ENCODE peak calls at places on chromosomes 1 and 21, in four cellular contexts. D is K562, L is GM12878, M is HepG2. U is an unnamed sample.
A peak's percentile ranks its signal among the peaks of the same experiment; 100 is the strongest.

GRCh38 chr1:161905269-161905884 is 118.3 kb downstream of the OLFML2B start:
- DNase-seq in D (peak; percentile 40), L (no peak), M (peak; percentile 22), U (peak; percentile 40)

GRCh38 chr1:18884419-18884717 is 18.0 kb downstream of the ALDH4A1 start:
- DNase-seq in D (no peak), L (no peak), M (no peak), U (no peak)

GRCh38 chr1:172883844-172884243 is 166.9 kb downstream of the TNFSF18 start:
- DNase-seq in D (no peak), L (no peak), M (no peak), U (no peak)

GRCh38 chr1:226722240-226722900 is 16.7 kb downstream of the ITPKB start:
- DNase-seq in D (no peak), L (no peak), M (no peak), U (no peak)

GRCh38 chr1:38178236-38178635 is 131.6 kb upstream of the POU3F1 start:
- DNase-seq in D (no peak), L (no peak), M (no peak), U (no peak)

GRCh38 chr1:192010406-192010805 is 147.9 kb upstream of the RGS18 start:
- DNase-seq in D (no peak), L (no peak), M (no peak), U (no peak)

GRCh38 chr1:18100493-18101063 is 7.0 kb upstream of the IGSF21 start:
- DNase-seq in D (peak; percentile 71), L (peak; percentile 5), M (peak; percentile 38), U (peak; percentile 74)

GRCh38 chr1:247895976-247896375 is 589 bp downstream of the OR2W3 start:
- DNase-seq in D (no peak), L (no peak), M (no peak), U (no peak)

GRCh38 chr1:112538883-112539282 is 30.1 kb downstream of the WNT2B start:
- DNase-seq in D (no peak), L (no peak), M (no peak), U (no peak)

GRCh38 chr1:206469933-206470691 is at the start of gene IKBKE:
- DNase-seq in D (peak; percentile 74), L (no peak), M (peak; percentile 64), U (peak; percentile 57)

GRCh38 chr1:245436407-245436806 is 281.6 kb downstream of the KIF26B start:
- DNase-seq in D (no peak), L (no peak), M (no peak), U (no peak)

GRCh38 chr1:59976194-59977074 is 49.9 kb upstream of the CYP2J2 start:
- DNase-seq in D (peak; percentile 57), L (no peak), M (peak; percentile 16), U (peak; percentile 87)

GRCh38 chr1:182589520-182589919 is 464 bp upstream of the RNASEL start:
- DNase-seq in D (no peak), L (no peak), M (no peak), U (no peak)

GRCh38 chr1:202133016-202133415 is 10.3 kb downstream of the GPR37L1 start:
- DNase-seq in D (no peak), L (no peak), M (no peak), U (no peak)

GRCh38 chr1:19661721-19662228 is 2.9 kb upstream of the HTR6 start:
- DNase-seq in D (peak; percentile 65), L (no peak), M (no peak), U (no peak)

GRCh38 chr1:53577141-53578100 is 118.2 kb downstream of the DMRTB1 start:
- DNase-seq in D (peak; percentile 9), L (no peak), M (no peak), U (no peak)

GRCh38 chr1:53574621-53575020 is 115.4 kb downstream of the DMRTB1 start:
- DNase-seq in D (no peak), L (no peak), M (no peak), U (no peak)

GRCh38 chr1:53575141-53575947 is 116.1 kb downstream of the DMRTB1 start:
- DNase-seq in D (no peak), L (no peak), M (no peak), U (no peak)

GRCh38 chr1:53575948-53576305 is 116.7 kb downstream of the DMRTB1 start:
- DNase-seq in D (no peak), L (no peak), M (no peak), U (no peak)

GRCh38 chr1:53576381-53576801 is 117.2 kb downstream of the DMRTB1 start:
- DNase-seq in D (no peak), L (no peak), M (no peak), U (no peak)
- TF ChIP-seq TARDBP in D (no peak), L (no peak), M (no peak), U (no peak)

GRCh38 chr1:41673806-41674205 is 189.3 kb upstream of the EDN2 start:
- DNase-seq in D (no peak), L (no peak), M (no peak), U (no peak)

GRCh38 chr1:41673355-41673754 is 188.9 kb upstream of the EDN2 start:
- DNase-seq in D (no peak), L (peak; percentile 61), M (no peak), U (no peak)

GRCh38 chr1:41672173-41672572 is 187.7 kb upstream of the EDN2 start:
- DNase-seq in D (peak; percentile 9), L (no peak), M (no peak), U (no peak)

GRCh38 chr1:41672641-41673313 is 188.3 kb upstream of the EDN2 start:
- DNase-seq in D (no peak), L (no peak), M (no peak), U (no peak)

DNA sequence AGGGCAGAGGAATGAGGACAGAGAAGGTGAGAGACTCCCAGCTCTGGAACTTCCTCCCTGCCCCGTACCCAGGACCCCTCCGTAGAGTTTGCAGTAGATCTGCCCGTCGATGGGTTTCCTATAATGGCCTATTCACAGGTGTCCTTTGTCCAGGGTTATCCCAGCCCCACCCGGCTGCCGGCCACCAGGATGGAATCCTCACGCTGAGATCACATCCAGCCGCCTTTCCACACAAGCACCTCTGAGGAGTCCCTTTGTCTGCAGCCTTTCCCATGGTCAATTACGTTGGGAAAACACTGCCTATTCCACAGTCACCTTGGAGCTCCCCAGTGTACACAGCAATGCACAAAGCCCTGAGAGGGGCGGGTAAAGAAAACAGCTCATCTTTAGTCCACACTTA is 190.0 kb upstream of the EDN2 start:
- DNase-seq in D (no peak), L (no peak), M (no peak), U (no peak)
- TF ChIP-seq FOXM1 in D (no peak), L (no peak), M (no peak), U (no peak)

GRCh38 chr1:42146916-42147320 is 6.3 kb upstream of the GUCA2B start:
- DNase-seq in D (peak; percentile 77), L (no peak), M (peak; percentile 76), U (peak; percentile 74)

GRCh38 chr1:42145726-42146125 is 7.5 kb upstream of the GUCA2B start:
- DNase-seq in D (no peak), L (no peak), M (no peak), U (no peak)

GRCh38 chr1:42145190-42145716 is 8.0 kb upstream of the GUCA2B start:
- DNase-seq in D (no peak), L (no peak), M (no peak), U (no peak)

GRCh38 chr1:42144336-42145189 is 8.6 kb upstream of the GUCA2B start:
- DNase-seq in D (no peak), L (no peak), M (no peak), U (no peak)

GRCh38 chr1:42146127-42146915 is 6.9 kb upstream of the GUCA2B start:
- DNase-seq in D (no peak), L (no peak), M (no peak), U (no peak)
- TF ChIP-seq TARDBP in D (no peak), L (no peak), M (no peak), U (no peak)

GRCh38 chr21:33943293-33943692 is 27.7 kb upstream of the ATP5PO start:
- DNase-seq in D (no peak), L (no peak), M (no peak), U (no peak)
- TF ChIP-seq FOXM1 in D (no peak), L (no peak), M (no peak), U (no peak)

GRCh38 chr1:56258395-56258794 is 321.0 kb downstream of the PLPP3 start:
- DNase-seq in D (no peak), L (no peak), M (no peak), U (no peak)

GRCh38 chr1:56250809-56251208 is 328.6 kb downstream of the PLPP3 start:
- DNase-seq in D (no peak), L (no peak), M (no peak), U (no peak)

GRCh38 chr1:56255516-56256181 is 323.7 kb downstream of the PLPP3 start:
- DNase-seq in D (no peak), L (no peak), M (no peak), U (no peak)
- TF ChIP-seq TARDBP in D (no peak), L (no peak), M (no peak), U (no peak)

DNA sequence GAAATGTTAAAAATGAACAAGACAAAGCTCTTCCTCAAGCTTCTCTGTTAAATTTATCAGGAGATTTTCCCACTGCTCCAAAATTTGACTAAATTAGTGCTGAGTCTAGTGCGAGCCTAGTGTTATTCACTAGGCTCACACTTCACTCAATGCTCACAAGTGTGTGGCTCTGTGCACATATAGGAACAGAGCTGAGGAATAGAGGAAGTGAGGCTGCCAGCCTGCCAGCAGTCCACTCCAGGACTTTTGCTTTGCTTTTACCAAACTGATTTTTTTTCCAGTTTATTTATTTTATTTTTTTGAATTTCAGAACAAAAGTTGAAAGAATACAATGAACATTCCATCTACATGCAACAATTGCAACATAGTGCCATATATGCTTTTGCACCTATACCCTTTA is 87.2 kb downstream of the VAV3 start:
- DNase-seq in D (no peak), L (no peak), M (no peak), U (no peak)
- TF ChIP-seq FOXM1 in D (no peak), L (no peak), M (no peak), U (no peak)

DNA sequence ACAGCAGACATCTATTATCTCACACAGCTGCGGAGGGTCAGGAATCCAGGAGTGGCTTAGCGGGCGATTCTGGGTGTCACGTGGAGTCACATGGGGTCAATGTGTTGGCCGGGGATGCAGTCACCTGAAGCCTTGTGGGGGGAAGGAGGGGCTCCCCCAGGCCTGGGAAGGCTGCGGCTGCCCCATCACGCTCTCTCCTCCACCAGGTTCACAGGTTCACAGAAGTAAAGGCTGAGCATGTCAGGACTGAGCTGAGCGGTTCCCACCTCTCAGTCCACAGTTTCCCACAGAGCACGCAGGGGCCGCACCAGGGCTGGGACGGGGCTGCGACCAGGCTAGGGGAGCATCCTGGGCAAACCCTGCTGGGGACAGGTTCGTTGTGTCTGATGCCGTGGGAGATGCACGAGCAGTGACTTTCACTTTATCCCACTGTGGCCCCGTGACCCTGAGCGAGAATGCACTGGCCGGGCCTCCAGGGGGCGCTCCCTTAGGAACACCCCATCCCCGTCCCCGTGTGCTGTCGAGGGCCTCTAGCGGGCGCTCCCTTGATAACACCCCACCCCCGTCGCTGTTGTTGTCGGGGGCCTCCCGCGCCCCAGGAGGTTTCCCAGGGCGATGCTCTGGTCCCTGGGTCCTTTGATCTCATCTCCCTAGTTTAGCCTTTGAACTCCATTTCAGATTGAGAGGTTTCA is 73.2 kb upstream of the TRAPPC10 start:
- DNase-seq in D (peak; percentile 95), L (peak; percentile 84), M (peak; percentile 81), U (peak; percentile 95)
- TF ChIP-seq TARDBP in D (peak; percentile 91), L (no peak), M (no peak), U (no peak)

GRCh38 chr1:67572217-67572593 is 112.8 kb upstream of the GADD45A start:
- DNase-seq in D (no peak), L (no peak), M (no peak), U (no peak)

GRCh38 chr1:67571406-67571805 is 113.6 kb upstream of the GADD45A start:
- DNase-seq in D (no peak), L (no peak), M (no peak), U (no peak)

GRCh38 chr1:67573481-67573880 is 111.5 kb upstream of the GADD45A start:
- DNase-seq in D (no peak), L (no peak), M (no peak), U (no peak)

GRCh38 chr1:67572594-67573221 is 112.3 kb upstream of the GADD45A start:
- DNase-seq in D (no peak), L (no peak), M (no peak), U (no peak)

GRCh38 chr1:67570473-67571143 is 114.4 kb upstream of the GADD45A start:
- DNase-seq in D (peak; percentile 72), L (no peak), M (no peak), U (no peak)
- TF ChIP-seq FOXM1 in D (no peak), L (no peak), M (no peak), U (no peak)

U was measured in HEK293T.